ENCODE peak calls at places on chromosomes 12 and 14, in nine cellular contexts. G is activated CD8-positive, alpha-beta memory T cell treated with anti-CD3 and anti-CD28 coated beads for 4 hours; V is stimulated activated CD4-positive, alpha-beta T cell treated with anti-CD3 and anti-CD28 coated beads, Interleukin-1b, Interleukin-23, amount 100 ng/mL, for 1 hour; E is myocyte; X is NCI-H2029; L is DMS 273 treated with DMSO at 0.1 percent for 48 hours; Z is GM04504; H is EL; Q is progenitor cell of endocrine pancreas. M is an unnamed sample.

GRCh38 chr12:9331218-9331626 is 123.0 kb upstream of the PZP start:
- DNase-seq in G (peak), V (peak), E (peak), X (peak), L (no peak), Z (no peak), H (peak), Q (peak), M (peak)

GRCh38 chr12:80858356-80858755 is 79.4 kb downstream of the LIN7A start:
- DNase-seq in G (no peak), V (no peak), E (peak), X (no peak), L (no peak), Z (no peak), H (peak), Q (no peak), M (no peak)

GRCh38 chr12:32535260-32535999 is 136.1 kb downstream of the FGD4 start:
- DNase-seq in G (no peak), V (no peak), E (peak), X (peak), L (peak), Z (no peak), H (peak), Q (peak), M (no peak)

GRCh38 chr12:99824900-99825562 is 159.7 kb downstream of the ANKS1B start:
- DNase-seq in G (no peak), V (no peak), E (peak), X (peak), L (peak), Z (no peak), H (no peak), Q (no peak), M (no peak)

GRCh38 chr12:104219361-104219892 is 3.8 kb downstream of the TXNRD1 start:
- DNase-seq in G (no peak), V (no peak), E (peak), X (peak), L (no peak), Z (peak), H (peak), Q (no peak), M (no peak)

GRCh38 chr12:110661337-110661972 is 27.5 kb downstream of the HVCN1 start:
- DNase-seq in G (peak), V (peak), E (no peak), X (no peak), L (no peak), Z (no peak), H (no peak), Q (no peak), M (no peak)

GRCh38 chr14:89507926-89508460 is 91.0 kb upstream of the FOXN3 start:
- DNase-seq in G (no peak), V (no peak), E (no peak), X (no peak), L (no peak), Z (no peak), H (peak), Q (no peak), M (no peak)

GRCh38 chr14:56590535-56590951 is 10.9 kb downstream of the TMEM260 start:
- DNase-seq in G (no peak), V (no peak), E (peak), X (no peak), L (peak), Z (no peak), H (no peak), Q (no peak), M (no peak)

GRCh38 chr12:109773384-109774011 is 59.7 kb downstream of the TRPV4 start:
- DNase-seq in G (no peak), V (no peak), E (no peak), X (no peak), L (no peak), Z (no peak), H (no peak), Q (no peak), M (no peak)

GRCh38 chr12:113159937-113160336 is 10.4 kb downstream of the CFAP73 start:
- DNase-seq in G (no peak), V (no peak), E (no peak), X (no peak), L (no peak), Z (no peak), H (no peak), Q (no peak), M (no peak)

GRCh38 chr14:99148131-99148530 is 123.9 kb downstream of the BCL11B start:
- DNase-seq in G (no peak), V (no peak), E (no peak), X (no peak), L (no peak), Z (no peak), H (no peak), Q (no peak), M (no peak)

GRCh38 chr12:44331269-44331668 is 495.4 kb downstream of the TMEM117 start:
- DNase-seq in G (no peak), V (no peak), E (no peak), X (no peak), L (no peak), Z (no peak), H (no peak), Q (no peak), M (no peak)

GRCh38 chr14:102824832-102825231 is 47.6 kb downstream of the TRAF3 start:
- DNase-seq in G (no peak), V (no peak), E (peak), X (no peak), L (no peak), Z (no peak), H (peak), Q (no peak), M (no peak)

M was measured in activated T-helper 1 cell treated with anti-CD3 and anti-CD28 coated beads, Interleukin-2, amount 50 U/mL, for 16 hours.